ENCODE peak calls at places on chromosome 18, in seven cellular contexts. Y is GM04504, R is NCI-H774, G is fibroblast of the conjunctiva, L is EH, Q is germinal center, K is nephron progenitor cell. N is an unnamed sample.

GRCh38 chr18:54181856-54182612 is 42.4 kb downstream of the MBD2 start:
- DNase-seq in Y (no peak), G (no peak), R (no peak), Q (no peak), L (peak), K (no peak), N (no peak)

GRCh38 chr18:23012249-23012648 is 79.1 kb downstream of the RBBP8 start:
- DNase-seq in K (no peak), G (no peak), Q (no peak), R (no peak), Y (no peak), L (no peak), N (no peak)

GRCh38 chr18:49876536-49876935 is 63.2 kb upstream of the ACAA2 start:
- DNase-seq in L (no peak), R (no peak), Y (no peak), Q (no peak), K (no peak), G (no peak), N (no peak)

GRCh38 chr18:45724591-45724990 is 610 bp downstream of the SLC14A1 start:
- DNase-seq in R (no peak), Q (no peak), K (no peak), G (no peak), Y (no peak), L (peak), N (no peak)

GRCh38 chr18:13810950-13811485 is 12.9 kb upstream of the MC5R start:
- DNase-seq in R (no peak), G (no peak), Y (no peak), L (no peak), Q (no peak), K (no peak), N (no peak)

GRCh38 chr18:51953521-51953920 is 386.5 kb upstream of the DCC start:
- DNase-seq in K (no peak), G (no peak), R (no peak), Q (no peak), L (no peak), Y (no peak), N (no peak)

GRCh38 chr18:68623342-68623741 is 91.6 kb downstream of the TMX3 start:
- DNase-seq in L (peak), K (peak), R (no peak), Y (peak), G (peak), Q (peak), N (peak)

GRCh38 chr18:40612356-40612755 is 1342.7 kb upstream of the PIK3C3 start:
- DNase-seq in L (no peak), Y (no peak), R (no peak), Q (no peak), K (no peak), G (no peak), N (no peak)

GRCh38 chr18:3874593-3874992 is 424.6 kb downstream of the TGIF1 start:
- DNase-seq in G (no peak), L (no peak), Y (no peak), K (no peak), R (no peak), Q (no peak), N (no peak)

GRCh38 chr18:77632738-77633137 is 383.1 kb downstream of the GALR1 start:
- DNase-seq in G (no peak), Y (no peak), Q (peak), R (no peak), L (no peak), K (no peak), N (no peak)